ENCODE peak calls at places on chromosomes 11 and 22, in six cellular contexts. C is non-pigmented ciliary epithelial cell; A is sciatic nerve; Y is CD8-positive, alpha-beta memory T cell; B is astrocyte of the cerebellum; K is OCI-M1. Q is an unnamed sample.

GRCh38 chr11:68843052-68843561 is 1.4 kb upstream of the CPT1A start:
- DNase-seq in C (no peak), A (no peak), Y (peak; percentile 56), K (peak; percentile 99), B (peak; percentile 32), Q (no peak)

GRCh38 chr11:131910491-131911387 is 540.3 kb downstream of the NTM start:
- DNase-seq in Y (no peak), K (no peak), B (no peak), C (no peak), A (no peak), Q (no peak)

GRCh38 chr22:40009953-40010751 is 15.4 kb downstream of the FAM83F start:
- DNase-seq in Y (no peak), A (no peak), C (no peak), B (no peak), K (no peak), Q (no peak)

GRCh38 chr11:8331767-8332166 is 68.1 kb upstream of the LMO1 start:
- DNase-seq in C (no peak), B (no peak), A (no peak), Y (no peak), K (no peak), Q (no peak)

GRCh38 chr11:34631737-34632104 is 10.8 kb downstream of the EHF start:
- DNase-seq in A (no peak), K (no peak), B (no peak), Y (no peak), C (no peak), Q (peak; percentile 71)

GRCh38 chr11:40293655-40294342 is 1165.7 kb downstream of the LRRC4C start:
- DNase-seq in A (peak; percentile 74), B (peak; percentile 89), K (peak; percentile 87), Y (no peak), C (peak; percentile 68), Q (peak; percentile 65)

GRCh38 chr11:64998690-64999431 is 2.1 kb upstream of the BATF2 start:
- DNase-seq in C (no peak), B (no peak), Y (no peak), A (no peak), K (peak; percentile 49), Q (no peak)

GRCh38 chr22:47167056-47167455 is 404.6 kb downstream of the TBC1D22A start:
- DNase-seq in K (no peak), Y (no peak), A (peak; percentile 19), C (no peak), B (no peak), Q (peak; percentile 19)

GRCh38 chr22:49450521-49450920 is 377.2 kb downstream of the BRD1 start:
- DNase-seq in B (no peak), Y (no peak), C (no peak), A (no peak), K (no peak), Q (no peak)

GRCh38 chr11:36702330-36703054 is 104.5 kb upstream of the RAG2 start:
- DNase-seq in A (no peak), B (peak; percentile 54), K (peak; percentile 74), Y (no peak), C (peak; percentile 15), Q (no peak)